ENCODE peak calls at places on chromosomes 3 and 15, in five cellular contexts. L is IMR-90, U is A549, A is mammary epithelial cell, Z is H9. O is an unnamed sample.

GRCh38 chr3:179464296-179465092 is 13.2 kb upstream of the GNB4 start:
- DNase-seq in L (no peak), U (no peak), A (peak), Z (no peak), O (no peak)

GRCh38 chr15:40843885-40844542 is at the start of gene SPINT1:
- DNase-seq in L (no peak), U (no peak), A (peak), Z (peak), O (no peak)

GRCh38 chr3:13022348-13023250 is 50.6 kb downstream of the IQSEC1 start:
- DNase-seq in L (peak), U (peak), A (no peak), Z (peak), O (no peak)

GRCh38 chr15:85302271-85302670 is 78.1 kb upstream of the AKAP13 start:
- DNase-seq in L (no peak), U (no peak), A (no peak), Z (no peak), O (no peak)

GRCh38 chr3:44318929-44319328 is 19.6 kb upstream of the TCAIM start:
- DNase-seq in L (no peak), U (no peak), A (no peak), Z (peak), O (no peak)

GRCh38 chr3:190621971-190622370 is 108.1 kb downstream of the IL1RAP start:
- DNase-seq in L (no peak), U (no peak), A (no peak), Z (no peak), O (no peak)

GRCh38 chr3:195746751-195747150 is 26.0 kb downstream of the MUC20 start:
- DNase-seq in L (no peak), U (no peak), A (no peak), Z (no peak), O (peak)

GRCh38 chr15:50964075-50964474 is 55.6 kb downstream of the AP4E1 start:
- DNase-seq in L (no peak), U (no peak), A (no peak), Z (no peak), O (no peak)

GRCh38 chr3:104909188-104909587 is 457.5 kb upstream of the ALCAM start:
- DNase-seq in L (peak), U (peak), A (peak), Z (no peak), O (no peak)

GRCh38 chr3:80668100-80668499 is 900.3 kb upstream of the ROBO1 start:
- DNase-seq in L (no peak), U (no peak), A (no peak), Z (no peak), O (no peak)

GRCh38 chr3:16534914-16535301 is 21.4 kb upstream of the RFTN1 start:
- DNase-seq in L (no peak), U (no peak), A (no peak), Z (no peak), O (no peak)

GRCh38 chr3:82354181-82354696 is 592.8 kb upstream of the GBE1 start:
- DNase-seq in L (no peak), U (no peak), A (no peak), Z (no peak), O (no peak)

GRCh38 chr3:159828542-159828943 is 160.1 kb upstream of the IL12A start:
- DNase-seq in L (peak), U (peak), A (peak), Z (no peak), O (no peak)

GRCh38 chr3:41115069-41115468 is 84.2 kb upstream of the CTNNB1 start:
- DNase-seq in L (no peak), U (no peak), A (no peak), Z (no peak), O (no peak)

GRCh38 chr3:41116851-41117250 is 82.5 kb upstream of the CTNNB1 start:
- DNase-seq in L (no peak), U (no peak), A (no peak), Z (no peak), O (no peak)

GRCh38 chr3:41118461-41119385 is 80.6 kb upstream of the CTNNB1 start:
- DNase-seq in L (no peak), U (no peak), A (no peak), Z (no peak), O (no peak)

GRCh38 chr3:41120461-41120860 is 78.8 kb upstream of the CTNNB1 start:
- DNase-seq in L (no peak), U (no peak), A (no peak), Z (no peak), O (no peak)

DNA sequence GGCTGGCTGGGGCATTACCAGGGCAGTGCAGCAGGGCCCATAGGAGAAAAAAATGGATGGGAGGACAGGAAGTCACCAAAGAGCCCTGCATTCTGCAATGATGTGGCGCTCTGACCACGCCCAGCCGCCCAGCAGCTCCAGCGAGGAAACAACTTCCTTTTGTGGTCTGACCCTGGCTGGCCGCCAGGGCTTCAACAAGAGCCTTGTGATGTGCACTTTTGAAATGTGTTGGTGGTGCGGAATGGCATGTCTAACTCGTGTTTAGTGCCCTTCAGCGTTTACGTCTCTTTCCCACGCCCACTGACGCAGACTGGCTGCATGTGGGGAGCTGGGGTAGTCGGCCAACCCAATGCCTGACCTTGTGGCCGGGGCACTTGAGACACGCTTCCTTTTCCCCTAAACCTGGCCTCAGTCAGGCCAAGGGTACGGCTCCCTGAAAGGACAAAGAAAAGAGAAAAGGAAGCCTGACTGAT is 81.9 kb upstream of the CTNNB1 start:
- DNase-seq in L (peak), U (peak), A (peak), Z (no peak), O (peak)
- H3K27ac ChIP-seq in L (no peak), U (no peak), A (peak), Z (no peak), O (no peak)

GRCh38 chr3:107794664-107795443 is 272.1 kb downstream of the BBX start:
- DNase-seq in L (peak), U (peak), A (no peak), Z (no peak), O (no peak)
- TF ChIP-seq CTCF in L (peak), U (peak), A (peak), Z (peak), O (peak)

DNA sequence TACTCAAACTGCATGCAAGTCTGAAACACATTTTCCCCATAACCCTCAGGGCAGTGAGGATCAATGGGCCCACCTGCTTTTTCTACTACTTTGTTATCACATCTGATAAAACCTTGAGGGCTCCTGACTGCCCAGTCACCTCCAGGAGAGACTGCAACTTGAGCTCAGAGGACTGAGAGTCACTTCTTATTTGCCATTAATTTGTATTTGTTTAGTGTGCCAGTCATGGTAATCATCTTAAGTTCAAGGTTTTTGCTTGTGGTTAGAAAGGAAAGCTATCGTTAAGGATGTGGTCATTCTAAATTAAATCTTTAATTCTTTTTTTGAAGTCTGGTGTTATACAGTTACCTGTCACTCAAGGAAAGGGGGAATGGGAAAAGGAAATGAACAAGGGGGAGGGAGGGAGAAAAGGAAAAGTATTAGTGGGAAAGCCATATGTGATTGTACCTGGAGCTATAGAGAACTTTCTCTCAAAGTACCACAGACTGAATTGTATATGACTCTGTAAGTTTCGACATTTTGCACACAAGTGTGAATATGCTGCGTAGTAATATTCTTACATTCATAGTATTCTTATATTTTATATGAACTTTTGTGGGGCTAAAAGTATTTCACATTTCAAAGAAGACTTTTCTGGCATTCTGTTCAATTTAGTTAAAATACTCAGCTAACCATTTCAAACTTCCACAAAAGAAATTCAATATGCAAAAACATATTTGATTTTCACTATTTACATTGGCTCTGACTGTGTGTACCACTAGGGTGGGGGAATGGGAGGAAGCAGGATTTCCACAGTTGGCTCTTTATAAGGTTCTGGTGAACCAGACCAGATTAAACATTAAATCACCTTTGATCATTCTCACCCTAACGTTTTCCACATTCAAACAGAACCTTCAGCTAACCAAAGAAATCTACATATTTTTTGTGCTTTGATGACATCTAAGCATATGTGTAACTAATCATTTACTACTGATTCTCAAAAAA is 166.5 kb upstream of the ATP11B start:
- DNase-seq in L (no peak), U (no peak), A (no peak), Z (no peak), O (no peak)
- H3K27ac ChIP-seq in L (no peak), U (no peak), A (no peak), Z (no peak), O (no peak)

GRCh38 chr3:134126153-134126552 is 96.4 kb upstream of the SLCO2A1 start:
- DNase-seq in L (no peak), U (no peak), A (no peak), Z (no peak), O (no peak)
- TF ChIP-seq CTCF in L (no peak), U (no peak), A (peak), Z (peak), O (no peak)

GRCh38 chr3:14137445-14137844 is 12.6 kb downstream of the TMEM43 start:
- DNase-seq in L (no peak), U (no peak), A (peak), Z (no peak), O (peak)
- H3K27ac ChIP-seq in L (no peak), U (peak), A (no peak), Z (no peak), O (no peak)

GRCh38 chr3:156554842-156555687 is at the start of gene SSR3:
- DNase-seq in L (peak), U (peak), A (peak), Z (peak), O (peak)
- TF ChIP-seq CTCF in L (no peak), U (no peak), A (peak), Z (peak), O (no peak)

GRCh38 chr15:78170848-78171773 is 21.9 kb downstream of the IDH3A start:
- DNase-seq in L (no peak), U (no peak), A (no peak), Z (no peak), O (peak)

GRCh38 chr15:78174398-78174797 is 25.2 kb downstream of the IDH3A start:
- DNase-seq in L (no peak), U (no peak), A (no peak), Z (no peak), O (no peak)

GRCh38 chr15:78175333-78175732 is 26.2 kb downstream of the IDH3A start:
- DNase-seq in L (no peak), U (no peak), A (no peak), Z (no peak), O (no peak)

GRCh38 chr15:78168591-78168990 is 19.4 kb downstream of the IDH3A start:
- DNase-seq in L (no peak), U (no peak), A (no peak), Z (no peak), O (no peak)

DNA sequence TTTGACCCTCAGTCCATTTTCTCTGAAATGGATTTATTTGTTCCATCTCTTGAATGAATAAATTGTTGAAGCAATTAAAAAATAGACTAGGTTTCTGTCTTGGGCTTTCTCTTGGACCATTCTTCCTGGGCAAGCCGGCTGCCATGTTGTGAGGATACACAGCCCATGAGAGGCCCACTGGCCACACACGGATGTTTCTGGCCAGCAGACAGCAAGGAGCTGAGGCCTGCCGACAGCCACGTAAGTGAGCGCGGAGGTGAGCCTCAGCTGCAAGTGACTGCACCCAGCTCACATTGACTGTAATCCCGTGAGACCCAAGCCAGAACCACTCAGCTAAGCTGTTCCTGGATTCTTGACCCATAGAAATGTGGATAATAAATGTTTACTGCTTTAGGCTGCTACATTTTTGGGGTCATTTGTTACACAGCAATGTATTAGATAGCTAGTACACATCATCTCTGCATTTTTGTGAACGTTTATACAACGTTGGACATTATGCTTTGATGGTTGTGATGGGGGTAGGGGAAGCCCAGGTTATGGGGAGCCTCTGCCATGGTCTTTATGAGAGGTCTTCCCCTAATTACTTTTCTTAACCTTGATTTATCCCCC is 22.8 kb downstream of the IDH3A start:
- DNase-seq in L (no peak), U (no peak), A (no peak), Z (no peak), O (no peak)
- H3K27ac ChIP-seq in L (no peak), U (no peak), A (no peak), Z (no peak), O (no peak)

GRCh38 chr15:46280753-46281521 is 646.1 kb downstream of the SQOR start:
- DNase-seq in L (no peak), U (no peak), A (no peak), Z (peak), O (no peak)
- TF ChIP-seq CTCF in L (peak), U (no peak), A (no peak), Z (peak), O (no peak)

O was measured in right lobe of liver.